ENCODE peak calls at places on chromosome 14, in nine cellular contexts. M is A549; O is HCT116; H is CD4-positive, CD25-positive, alpha-beta regulatory T cell; F is heart left ventricle; N is adipocyte; W is CD8-positive, alpha-beta T cell; G is breast epithelium; E is right cardiac atrium. T is an unnamed sample. For H3K4me1, the result is how much of the 10 kb centered on the place peaks cover.

GRCh38 chr14:79749051-79749450 is 462.3 kb downstream of the DIO2 start:
- DNase-seq in H (no peak), M (no peak), W (no peak), F (no peak), N (no peak), G (no peak), O (no peak), E (no peak), T (no peak)

GRCh38 chr14:34018564-34019244 is 67.8 kb upstream of the EGLN3 start:
- DNase-seq in N (peak), G (no peak), H (no peak), E (peak), M (no peak), F (no peak), W (no peak), O (no peak), T (peak)

GRCh38 chr14:65371784-65372183 is 40.7 kb upstream of the FUT8 start:
- DNase-seq in M (no peak), H (no peak), G (no peak), W (no peak), F (no peak), O (no peak), N (no peak), E (no peak), T (no peak)

GRCh38 chr14:34302654-34303053 is 159.4 kb downstream of the SPTSSA start:
- DNase-seq in H (no peak), E (no peak), F (no peak), M (no peak), G (no peak), W (no peak), N (no peak), O (no peak), T (no peak)

GRCh38 chr14:103718572-103718971 is 3.0 kb downstream of the ZFYVE21 start:
- DNase-seq in M (no peak), W (peak), F (no peak), H (no peak), N (no peak), O (no peak), G (no peak), E (no peak), T (no peak)

GRCh38 chr14:95922080-95922479 is 45.4 kb downstream of the TUNAR start:
- DNase-seq in E (no peak), G (no peak), M (no peak), F (no peak), N (no peak), O (no peak), H (no peak), W (no peak), T (no peak)

GRCh38 chr14:91261115-91261514 is 16.6 kb upstream of the GPR68 start:
- DNase-seq in E (no peak), G (no peak), H (no peak), W (peak), O (no peak), M (no peak), F (no peak), N (no peak), T (no peak)

GRCh38 chr14:30994681-30995620 is 30.5 kb upstream of the AP4S1 start:
- DNase-seq in E (no peak), O (no peak), N (peak), F (no peak), G (no peak), W (no peak), M (no peak), H (no peak), T (no peak)

GRCh38 chr14:40122978-40123648 is 690.9 kb upstream of the FBXO33 start:
- DNase-seq in F (no peak), G (no peak), O (peak), H (no peak), E (no peak), W (no peak), M (no peak), N (no peak), T (no peak)

GRCh38 chr14:22555573-22556011 is 33.4 kb downstream of the DAD1 start:
- DNase-seq in M (no peak), E (no peak), F (no peak), W (peak), G (no peak), H (peak), N (no peak), O (no peak), T (no peak)

GRCh38 chr14:104353921-104354701 is 215.7 kb downstream of the KIF26A start:
- DNase-seq in H (no peak), F (peak), E (peak), O (no peak), G (peak), N (no peak), W (no peak), M (no peak), T (no peak)

GRCh38 chr14:54338696-54339317 is 58.0 kb upstream of the CDKN3 start:
- DNase-seq in W (no peak), H (no peak), F (no peak), G (no peak), N (peak), E (no peak), O (peak), M (peak), T (no peak)

GRCh38 chr14:104119119-104119699 is 19.2 kb upstream of the KIF26A start:
- DNase-seq in F (peak), E (peak), M (no peak), O (no peak), W (no peak), N (no peak), H (no peak), G (peak), T (peak)

GRCh38 chr14:61836184-61836583 is 74.0 kb downstream of the SNAPC1 start:
- DNase-seq in M (no peak), G (no peak), O (no peak), N (no peak), H (no peak), W (no peak), F (no peak), E (no peak), T (no peak)

GRCh38 chr14:78254911-78255431 is 84.8 kb downstream of the NRXN3 start:
- DNase-seq in H (no peak), O (no peak), F (no peak), E (no peak), N (no peak), M (peak), W (no peak), G (no peak), T (no peak)

GRCh38 chr14:102759416-102759815 is 17.8 kb upstream of the TRAF3 start:
- DNase-seq in F (no peak), M (no peak), E (no peak), W (no peak), H (no peak), G (no peak), O (no peak), N (no peak), T (no peak)

GRCh38 chr14:75295061-75295461 is 16.4 kb downstream of the FOS start:
- DNase-seq in G (no peak), F (peak), H (no peak), O (no peak), M (peak), W (no peak), N (peak), E (peak), T (peak)

GRCh38 chr14:54660712-54661111 is 93.8 kb downstream of the SAMD4A start:
- DNase-seq in N (no peak), F (no peak), E (no peak), M (no peak), G (no peak), W (no peak), O (no peak), H (no peak), T (no peak)

GRCh38 chr14:37045340-37046061 is 126.9 kb downstream of the SLC25A21 start:
- DNase-seq in O (no peak), H (no peak), W (no peak), G (no peak), E (no peak), N (no peak), F (no peak), M (no peak), T (no peak)

GRCh38 chr14:92848941-92849340 is 54.8 kb downstream of the GOLGA5 start:
- DNase-seq in M (no peak), E (no peak), F (no peak), G (no peak), W (no peak), O (no peak), N (no peak), H (no peak), T (no peak)

GRCh38 chr14:84006643-84007137 is 1523.3 kb upstream of the FLRT2 start:
- DNase-seq in M (no peak), E (peak), O (no peak), G (no peak), N (peak), F (no peak), H (no peak), W (no peak), T (no peak)

GRCh38 chr14:80584638-80585505 is 356.7 kb downstream of the CEP128 start:
- DNase-seq in N (no peak), G (no peak), H (no peak), E (no peak), O (peak), M (peak), W (no peak), F (no peak), T (no peak)

GRCh38 chr14:93002049-93002448 is 79.1 kb downstream of the CHGA start:
- DNase-seq in H (no peak), M (no peak), F (no peak), W (no peak), N (no peak), E (no peak), G (no peak), O (no peak), T (no peak)

GRCh38 chr14:57485635-57486034 is 8.0 kb downstream of the CCDC198 start:
- DNase-seq in W (no peak), G (no peak), O (no peak), H (no peak), E (no peak), N (no peak), F (no peak), M (no peak), T (no peak)

GRCh38 chr14:65487783-65488578 is 75.5 kb downstream of the FUT8 start:
- DNase-seq in N (no peak), M (no peak), G (no peak), E (no peak), W (no peak), H (no peak), F (no peak), O (no peak), T (no peak)

GRCh38 chr14:96095058-96095457 is 55.9 kb downstream of the C14orf132 start:
- DNase-seq in G (no peak), M (no peak), E (no peak), O (no peak), W (no peak), H (no peak), F (no peak), N (peak), T (no peak)

GRCh38 chr14:85333313-85333712 is 196.6 kb upstream of the FLRT2 start:
- DNase-seq in O (no peak), G (no peak), H (no peak), W (no peak), N (peak), F (no peak), M (peak), E (no peak), T (no peak)

GRCh38 chr14:36362648-36363047 is 42.2 kb upstream of the MBIP start:
- DNase-seq in M (no peak), W (no peak), N (no peak), G (no peak), E (no peak), O (no peak), F (no peak), H (no peak), T (no peak)

GRCh38 chr14:99041141-99041819 is 230.7 kb downstream of the BCL11B start:
- DNase-seq in W (no peak), N (no peak), G (no peak), O (no peak), F (no peak), E (no peak), H (no peak), M (no peak), T (no peak)

GRCh38 chr14:104403421-104404220 is 175.9 kb upstream of the C14orf180 start:
- DNase-seq in F (peak), N (no peak), H (no peak), O (no peak), E (no peak), W (no peak), G (no peak), M (no peak), T (no peak)

GRCh38 chr14:100785626-100786025 is 40.3 kb upstream of the MEG3 start:
- DNase-seq in W (no peak), M (no peak), F (peak), E (no peak), G (no peak), O (no peak), N (no peak), H (no peak), T (no peak)

GRCh38 chr14:24080888-24081738 is 9.8 kb downstream of the CPNE6 start:
- DNase-seq in N (peak), F (peak), E (no peak), M (peak), H (peak), O (no peak), G (peak), W (peak), T (peak)

GRCh38 chr14:55556929-55557623 is 22.9 kb upstream of the KTN1 start:
- DNase-seq in G (peak), O (peak), W (no peak), F (peak), N (peak), H (no peak), M (peak), E (peak), T (peak)

GRCh38 chr14:32407170-32407569 is 78.1 kb downstream of the AKAP6 start:
- DNase-seq in G (no peak), H (no peak), W (no peak), M (no peak), E (no peak), O (no peak), N (no peak), F (no peak), T (no peak)

GRCh38 chr14:32403688-32404087 is 74.6 kb downstream of the AKAP6 start:
- DNase-seq in W (no peak), H (no peak), F (no peak), M (no peak), O (no peak), G (no peak), N (no peak), E (no peak), T (no peak)

GRCh38 chr14:32404784-32405573 is 75.9 kb downstream of the AKAP6 start:
- DNase-seq in G (no peak), M (no peak), W (no peak), E (no peak), N (no peak), F (no peak), O (no peak), H (no peak), T (peak)

GRCh38 chr14:32405856-32406255 is 76.8 kb downstream of the AKAP6 start:
- DNase-seq in W (no peak), G (no peak), N (no peak), O (no peak), H (no peak), E (no peak), F (no peak), M (no peak), T (no peak)

GRCh38 chr14:32408018-32408417 is 78.9 kb downstream of the AKAP6 start:
- DNase-seq in N (no peak), M (no peak), H (no peak), W (no peak), F (no peak), O (no peak), G (no peak), E (peak), T (peak)
- H3K4me1 ChIP-seq in N (under half), M (under half), H (under half), W (under half), F (under half), O (under half), G (under half), E (under half), T (under half)

DNA sequence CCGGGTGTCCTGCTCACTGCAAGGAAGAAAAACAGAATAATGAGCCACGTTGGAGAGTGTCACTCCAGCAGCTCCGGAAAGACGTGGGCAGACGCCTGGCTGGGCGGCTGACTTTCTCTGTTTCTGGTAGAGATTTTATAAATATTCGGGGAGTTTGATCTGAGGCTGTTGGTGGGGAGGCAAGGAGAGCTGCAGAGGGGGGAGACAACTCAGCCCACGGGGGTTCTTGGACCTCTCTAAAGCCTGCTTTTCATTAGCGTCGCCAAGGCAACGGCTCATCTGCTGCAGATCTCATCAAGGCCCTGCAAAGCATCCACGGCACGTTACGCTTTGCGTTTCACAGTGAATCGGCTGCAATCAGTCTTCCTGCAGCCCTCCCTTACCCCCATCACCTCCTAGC is 207.2 kb downstream of the ZFP36L1 start:
- DNase-seq in O (no peak), E (no peak), W (no peak), M (no peak), G (no peak), F (no peak), H (no peak), N (no peak), T (no peak)
- H3K4me1 ChIP-seq in O (half or more), E (under half), W (under half), M (under half), G (under half), F (under half), H (under half), N (under half), T (half or more)

GRCh38 chr14:73723799-73724621 is 9.8 kb upstream of the PNMA1 start:
- DNase-seq in N (peak), E (peak), F (peak), H (no peak), G (no peak), M (peak), O (no peak), W (no peak), T (peak)

GRCh38 chr14:73726025-73726961 is 12.1 kb upstream of the PNMA1 start:
- DNase-seq in F (no peak), N (no peak), H (no peak), O (no peak), W (no peak), M (no peak), E (peak), G (no peak), T (no peak)

GRCh38 chr14:73724696-73725095 is 10.5 kb upstream of the PNMA1 start:
- DNase-seq in H (no peak), F (no peak), G (no peak), W (no peak), E (peak), O (no peak), M (no peak), N (no peak), T (no peak)

GRCh38 chr14:73727181-73727580 is 13.0 kb upstream of the PNMA1 start:
- DNase-seq in O (no peak), F (no peak), G (no peak), W (no peak), M (no peak), N (no peak), E (no peak), H (no peak), T (no peak)

GRCh38 chr14:73725116-73726024 is 11.2 kb upstream of the PNMA1 start:
- DNase-seq in F (no peak), E (peak), O (no peak), W (no peak), G (no peak), N (no peak), H (no peak), M (no peak), T (no peak)
- H3K4me1 ChIP-seq in F (under half), E (under half), O (under half), W (under half), G (under half), N (half or more), H (under half), M (half or more), T (half or more)

DNA sequence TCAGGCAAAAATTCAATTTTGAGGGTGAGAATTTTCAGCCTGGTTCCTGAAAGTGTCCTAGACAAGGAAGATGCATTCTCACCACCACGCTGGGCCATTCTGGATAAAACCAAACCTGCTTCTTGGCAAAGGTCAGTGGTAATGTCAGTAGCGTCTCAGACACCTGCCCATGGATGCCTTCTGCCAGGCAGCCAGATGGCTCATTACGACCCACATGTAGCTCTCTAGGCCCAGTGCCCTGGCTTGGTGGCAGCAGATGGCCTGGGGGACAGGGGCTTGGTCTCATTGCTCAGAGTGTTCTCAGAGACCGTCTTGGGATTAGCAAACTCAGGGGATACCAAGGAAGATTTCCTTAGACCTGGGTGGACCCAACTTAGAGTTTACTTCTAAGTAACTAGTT is 105.1 kb downstream of the ARF6 start:
- DNase-seq in N (no peak), G (no peak), O (no peak), H (no peak), E (no peak), F (no peak), W (no peak), M (no peak), T (no peak)
- H3K4me1 ChIP-seq in N (half or more), G (under half), O (under half), H (half or more), E (under half), F (under half), W (under half), M (half or more), T (under half)

GRCh38 chr14:69654109-69654508 is 42.7 kb downstream of the SUSD6 start:
- DNase-seq in O (no peak), H (no peak), G (no peak), F (no peak), N (no peak), E (no peak), M (peak), W (no peak), T (no peak)
- H3K4me1 ChIP-seq in O (under half), H (half or more), G (half or more), F (half or more), N (under half), E (under half), M (half or more), W (under half), T (half or more)

DNA sequence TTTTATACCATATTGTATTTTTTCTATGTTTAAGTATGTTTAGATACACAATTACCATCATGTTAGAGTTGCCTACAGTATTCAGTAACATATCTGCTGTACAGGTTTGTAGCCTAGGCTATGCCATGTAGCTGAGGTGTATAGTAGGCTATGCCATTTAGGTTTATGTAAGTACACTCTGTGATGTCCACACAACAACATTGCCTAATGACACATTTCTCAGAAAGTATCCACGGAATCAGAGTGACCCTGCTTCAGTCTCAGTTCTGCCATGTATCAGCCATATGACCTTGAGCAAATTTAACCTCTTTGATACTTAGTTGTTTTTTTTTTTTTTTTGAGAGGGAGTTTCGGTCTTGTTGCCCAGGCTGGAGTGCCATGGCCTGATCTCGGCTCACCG is 12.7 kb downstream of the SUSD6 start:
- DNase-seq in E (no peak), F (no peak), G (no peak), W (no peak), O (no peak), N (no peak), M (no peak), H (no peak), T (no peak)
- H3K4me1 ChIP-seq in E (under half), F (under half), G (under half), W (half or more), O (under half), N (under half), M (under half), H (half or more), T (half or more)